ENCODE peak calls at places on chromosomes 13 and 19, in eight cellular contexts. R, Y, J, M, D, L, P and T are unnamed samples.

GRCh38 chr13:75091707-75092106 is 390.3 kb downstream of the TBC1D4 start:
- DNase-seq in D (no peak), P (no peak), J (no peak), Y (no peak), R (peak; percentile 10), L (no peak), M (no peak), T (no peak)

GRCh38 chr13:111974065-111974640 is 92.8 kb upstream of the SOX1 start:
- DNase-seq in R (no peak), J (no peak), P (no peak), Y (no peak), M (no peak), L (no peak), D (no peak), T (no peak)

GRCh38 chr19:13370948-13371347 is 135.3 kb downstream of the CACNA1A start:
- DNase-seq in Y (no peak), R (no peak), J (no peak), P (no peak), D (no peak), M (no peak), L (no peak), T (no peak)

GRCh38 chr13:50512602-50513527 is 330.6 kb downstream of the DLEU7 start:
- DNase-seq in Y (peak; percentile 83), J (no peak), M (peak; percentile 77), R (peak; percentile 38), P (peak; percentile 48), D (no peak), L (peak; percentile 55), T (peak; percentile 80)

GRCh38 chr13:36366023-36366422 is 19.8 kb upstream of the SPART start:
- DNase-seq in D (no peak), P (no peak), M (no peak), L (no peak), Y (no peak), J (no peak), R (no peak), T (no peak)

GRCh38 chr13:42946927-42947326 is 45.1 kb downstream of the EPSTI1 start:
- DNase-seq in P (no peak), R (no peak), J (no peak), L (no peak), M (no peak), Y (no peak), D (no peak), T (no peak)

GRCh38 chr19:35347930-35348298 is 212 bp downstream of the FFAR1 start:
- DNase-seq in P (no peak), M (no peak), L (no peak), D (no peak), J (no peak), Y (peak; percentile 37), R (no peak), T (no peak)

GRCh38 chr13:77300176-77301141 is 26.4 kb downstream of the MYCBP2 start:
- DNase-seq in Y (no peak), P (no peak), R (peak; percentile 15), J (no peak), L (peak; percentile 75), M (no peak), D (no peak), T (no peak)

GRCh38 chr19:18414504-18415176 is 4.6 kb upstream of the SSBP4 start:
- DNase-seq in J (no peak), R (peak; percentile 91), D (no peak), M (no peak), P (no peak), Y (no peak), L (no peak), T (no peak)

GRCh38 chr19:31372245-31372781 is 23.1 kb upstream of the TSHZ3 start:
- DNase-seq in R (no peak), Y (no peak), D (no peak), L (no peak), M (no peak), J (no peak), P (no peak), T (no peak)

GRCh38 chr19:36059180-36059910 is 4.6 kb downstream of the WDR62 start:
- DNase-seq in R (no peak), J (no peak), Y (no peak), M (no peak), P (no peak), D (no peak), L (no peak), T (no peak)

GRCh38 chr19:30304540-30304939 is 67.6 kb upstream of the ZNF536 start:
- DNase-seq in Y (peak; percentile 67), D (no peak), P (no peak), M (no peak), J (no peak), L (no peak), R (no peak), T (no peak)

GRCh38 chr13:112643759-112644459 is 45.9 kb upstream of the ATP11A start:
- DNase-seq in L (no peak), M (peak; percentile 84), R (no peak), P (no peak), Y (no peak), D (no peak), J (no peak), T (no peak)

GRCh38 chr19:3606690-3607289 is at the start of gene TBXA2R:
- DNase-seq in P (peak; percentile 33), R (peak; percentile 92), M (peak; percentile 64), Y (no peak), L (peak; percentile 69), D (peak; percentile 93), J (peak; percentile 96), T (peak; percentile 90)

GRCh38 chr19:28633223-28634030 is 579.5 kb downstream of the UQCRFS1 start:
- DNase-seq in P (no peak), D (peak; percentile 72), M (no peak), Y (no peak), J (peak; percentile 52), L (no peak), R (peak; percentile 83), T (no peak)

GRCh38 chr19:54674021-54674617 is 11.3 kb downstream of the LILRB4 start:
- DNase-seq in M (no peak), J (peak; percentile 24), D (no peak), Y (no peak), R (peak; percentile 75), P (no peak), L (peak; percentile 30), T (no peak)

GRCh38 chr13:70604448-70604847 is 496.2 kb upstream of the KLHL1 start:
- DNase-seq in R (no peak), J (no peak), L (no peak), M (no peak), Y (no peak), P (no peak), D (no peak), T (no peak)

DNA sequence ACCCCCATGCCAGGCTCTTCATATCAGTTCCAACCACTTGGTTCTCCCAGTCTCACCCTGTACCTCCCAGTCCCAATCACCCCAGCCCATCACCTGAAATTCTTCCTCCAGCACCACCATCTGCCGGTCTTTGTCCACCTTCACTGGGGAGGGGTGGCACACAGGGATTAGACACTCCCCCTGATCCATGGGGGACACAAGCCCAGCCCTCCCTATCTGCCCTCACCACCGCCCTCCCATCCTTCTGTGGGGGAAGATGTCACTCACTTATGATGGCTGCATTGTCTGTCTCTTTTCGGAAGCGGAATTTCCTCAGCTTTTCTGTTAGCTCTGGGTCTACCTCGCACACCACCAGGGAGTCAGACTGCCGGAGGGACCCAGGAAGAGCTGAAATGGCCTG is 675 bp downstream of the GMFG start:
- DNase-seq in M (no peak), R (peak; percentile 58), J (peak; percentile 14), P (no peak), L (no peak), D (no peak), Y (no peak), T (no peak)
- H3K4me1 ChIP-seq in M (peaks cover under 1% of the 10 kb centered on the region), R (peaks cover 11% of the 10 kb centered on the region), J (no peaks in the 10 kb centered on the region), P (no peaks in the 10 kb centered on the region), L (peaks cover 7% of the 10 kb centered on the region), D (no peaks in the 10 kb centered on the region), Y (no peaks in the 10 kb centered on the region), T (no peaks in the 10 kb centered on the region)

DNA sequence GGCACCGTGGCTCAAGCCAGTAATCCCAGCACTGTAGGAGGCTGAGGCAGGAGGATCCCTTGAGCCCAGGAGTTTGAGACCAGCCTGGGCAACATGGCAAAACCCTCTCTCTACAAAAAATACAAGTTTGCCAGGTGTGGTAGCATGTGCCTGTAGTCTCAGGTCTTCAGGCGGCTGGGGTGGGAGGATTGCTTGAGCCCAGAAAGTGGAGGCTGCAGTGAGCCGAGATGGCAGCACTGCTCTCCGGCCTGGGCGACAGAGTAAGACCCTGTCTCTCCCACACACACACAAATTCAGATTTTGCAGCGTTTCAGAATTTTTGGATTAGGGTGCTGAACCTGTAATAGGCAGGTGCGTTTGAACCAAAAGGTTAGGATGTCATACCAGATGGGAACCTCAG is 2.2 kb downstream of the RPS11 start:
- DNase-seq in M (no peak), Y (no peak), R (no peak), L (no peak), D (no peak), P (no peak), J (no peak), T (no peak)
- TF ChIP-seq POLR2AphosphoS5 in M (no peak), Y (no peak), R (no peak), L (no peak), D (peak; percentile 14), P (no peak), J (no peak), T (no peak)

GRCh38 chr19:41409288-41409687 is 11.7 kb downstream of the BCKDHA start:
- DNase-seq in D (no peak), M (peak; percentile 76), J (no peak), R (peak; percentile 49), Y (no peak), P (peak; percentile 76), L (peak; percentile 15), T (no peak)
- H3K4me1 ChIP-seq in D (no peaks in the 10 kb centered on the region), M (peaks cover 37% of the 10 kb centered on the region), J (no peaks in the 10 kb centered on the region), R (peaks cover 7% of the 10 kb centered on the region), Y (peaks cover 28% of the 10 kb centered on the region), P (peaks cover 10% of the 10 kb centered on the region), L (peaks cover 12% of the 10 kb centered on the region), T (peaks cover 24% of the 10 kb centered on the region)

GRCh38 chr19:2212861-2213711 is 23.0 kb downstream of the PLEKHJ1 start:
- DNase-seq in P (no peak), L (no peak), M (peak; percentile 78), D (no peak), Y (no peak), R (no peak), J (no peak), T (no peak)

GRCh38 chr19:2213799-2214198 is 22.3 kb downstream of the PLEKHJ1 start:
- DNase-seq in R (no peak), L (no peak), Y (no peak), P (no peak), M (no peak), J (no peak), D (no peak), T (no peak)

GRCh38 chr19:2214253-2214652 is 21.9 kb downstream of the PLEKHJ1 start:
- DNase-seq in M (no peak), D (no peak), L (no peak), R (no peak), P (no peak), J (no peak), Y (no peak), T (no peak)

GRCh38 chr19:2216361-2217225 is 19.5 kb downstream of the PLEKHJ1 start:
- DNase-seq in P (no peak), J (no peak), R (no peak), Y (no peak), D (no peak), M (no peak), L (no peak), T (no peak)

DNA sequence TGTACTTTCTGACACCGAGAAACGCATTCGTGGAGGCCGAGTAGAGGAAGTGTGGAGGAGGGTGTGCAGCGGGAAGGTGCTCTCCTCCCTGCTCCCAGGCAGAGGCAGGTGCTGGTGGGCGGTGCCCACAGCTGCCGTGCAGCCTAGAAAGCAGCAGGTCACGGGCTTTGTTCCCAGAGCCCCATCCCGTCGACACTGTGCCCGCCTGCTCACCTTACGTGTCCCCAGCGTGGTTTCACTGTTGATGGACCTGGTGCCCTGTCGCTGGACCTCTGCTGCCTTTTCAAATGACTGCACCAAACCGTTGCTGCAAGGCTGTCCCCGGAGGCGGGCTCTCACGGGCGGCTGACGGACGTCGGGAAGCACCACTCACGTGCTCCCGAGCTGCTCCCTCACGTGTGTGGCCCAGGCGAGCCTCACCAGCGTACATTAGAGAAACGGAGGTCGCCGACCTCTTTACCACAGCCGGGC is 20.8 kb downstream of the PLEKHJ1 start:
- DNase-seq in D (no peak), Y (no peak), R (no peak), J (no peak), L (no peak), M (no peak), P (no peak), T (no peak)
- TF ChIP-seq POLR2AphosphoS5 in D (no peak), Y (no peak), R (no peak), J (no peak), L (no peak), M (no peak), P (no peak), T (no peak)